ENCODE peak calls at places on chromosomes 3 and 15, in seven cellular contexts. R, L, K, X, V, G and E are unnamed samples.

GRCh38 chr15:94607176-94607654 is 375.9 kb downstream of the MCTP2 start:
- DNase-seq in L (no peak), X (no peak), V (no peak), K (no peak), G (no peak), R (no peak), E (no peak)

GRCh38 chr3:101825904-101826445 is 23.3 kb upstream of the NFKBIZ start:
- DNase-seq in R (no peak), L (no peak), G (no peak), V (no peak), K (no peak), X (no peak), E (no peak)

GRCh38 chr3:40875581-40875980 is 323.7 kb upstream of the CTNNB1 start:
- DNase-seq in K (no peak), V (no peak), G (no peak), R (no peak), L (no peak), X (no peak), E (no peak)

GRCh38 chr15:67331676-67332075 is 77.1 kb downstream of the IQCH start:
- DNase-seq in L (no peak), V (no peak), R (no peak), X (no peak), K (no peak), G (no peak), E (no peak)

GRCh38 chr15:63367390-63367789 is 14.3 kb downstream of the CA12 start:
- DNase-seq in G (no peak), V (no peak), X (no peak), K (no peak), L (no peak), R (peak; percentile 62), E (no peak)

GRCh38 chr3:195900426-195901355 is 7.7 kb downstream of the TNK2 start:
- DNase-seq in X (no peak), G (peak; percentile 42), K (no peak), R (no peak), V (peak; percentile 77), L (no peak), E (peak; percentile 68)

GRCh38 chr3:68996356-68996995 is 17.0 kb downstream of the EOGT start:
- DNase-seq in L (no peak), R (no peak), X (no peak), V (no peak), G (no peak), K (no peak), E (peak; percentile 25)

GRCh38 chr3:113664523-113665094 is 31.8 kb downstream of the USF3 start:
- DNase-seq in X (no peak), R (no peak), G (no peak), K (no peak), L (no peak), V (no peak), E (no peak)

GRCh38 chr3:14237431-14237830 is 58.8 kb downstream of the LSM3 start:
- DNase-seq in R (no peak), V (no peak), K (no peak), G (no peak), L (no peak), X (no peak), E (no peak)

GRCh38 chr15:84883433-84883832 is 1.0 kb upstream of the SLC28A1 start:
- DNase-seq in G (no peak), K (no peak), V (no peak), X (no peak), R (no peak), L (no peak), E (no peak)

GRCh38 chr3:150184426-150185071 is 213.9 kb upstream of the PFN2 start:
- DNase-seq in G (no peak), L (peak; percentile 44), V (no peak), X (no peak), R (no peak), K (no peak), E (no peak)

GRCh38 chr3:176906046-176906905 is 291.0 kb downstream of the TBL1XR1 start:
- DNase-seq in V (no peak), X (peak; percentile 50), L (peak; percentile 44), R (no peak), G (no peak), K (no peak), E (no peak)